ENCODE peak calls at places on chromosomes 2 and 18, in nine cellular contexts. V is hippocampal formation; X is small intestine; C is foreskin keratinocyte; A is GM19239; D is cardiac fibroblast; O is retina; S is effector memory CD4-positive, alpha-beta T cell; P is erythroblast. N is an unnamed sample.

GRCh38 chr2:168371273-168371992 is 84.6 kb upstream of the CERS6 start:
- DNase-seq in C (no peak), S (no peak), V (no peak), A (no peak), D (no peak), O (no peak), X (no peak), P (no peak), N (no peak)

GRCh38 chr18:56115072-56116038 is 523.0 kb downstream of the TXNL1 start:
- DNase-seq in V (no peak), P (no peak), D (no peak), S (no peak), O (no peak), A (no peak), C (no peak), X (no peak), N (no peak)

GRCh38 chr18:74108460-74108859 is 39.2 kb downstream of the FBXO15 start:
- DNase-seq in X (no peak), A (no peak), C (no peak), P (no peak), S (no peak), V (no peak), O (no peak), D (no peak), N (no peak)

GRCh38 chr2:130851624-130852382 is 15.1 kb downstream of the ARHGEF4 start:
- DNase-seq in C (no peak), D (no peak), V (no peak), X (no peak), P (no peak), A (no peak), S (no peak), O (no peak), N (no peak)

GRCh38 chr18:47969851-47970250 is 39.4 kb upstream of the SMAD2 start:
- DNase-seq in C (no peak), O (peak), X (no peak), P (no peak), A (no peak), S (no peak), V (no peak), D (peak), N (no peak)

GRCh38 chr2:178195390-178196166 is 1.3 kb downstream of the OSBPL6 start:
- DNase-seq in P (no peak), A (no peak), O (no peak), S (no peak), V (no peak), D (no peak), C (no peak), X (no peak), N (no peak)

GRCh38 chr2:391658-392170 is 103.8 kb upstream of the ALKAL2 start:
- DNase-seq in P (no peak), X (no peak), S (no peak), O (no peak), D (no peak), A (no peak), V (no peak), C (peak), N (no peak)

GRCh38 chr2:121824264-121824663 is 68.8 kb downstream of the TSN start:
- DNase-seq in X (no peak), D (no peak), S (no peak), O (no peak), A (no peak), V (no peak), P (no peak), C (no peak), N (no peak)

GRCh38 chr2:234257859-234258561 is 207.5 kb downstream of the SPP2 start:
- DNase-seq in A (no peak), S (no peak), C (peak), O (peak), P (peak), D (peak), V (no peak), X (peak), N (no peak)

GRCh38 chr2:134429886-134430285 is 176.0 kb downstream of the MGAT5 start:
- DNase-seq in V (no peak), P (no peak), O (no peak), S (no peak), D (no peak), C (no peak), X (no peak), A (no peak), N (no peak)

GRCh38 chr2:199485732-199486335 is 28.1 kb upstream of the SATB2 start:
- DNase-seq in O (peak), D (peak), A (no peak), V (peak), C (no peak), X (peak), P (peak), S (no peak), N (peak)

GRCh38 chr2:196372811-196373664 is 201.7 kb upstream of the STK17B start:
- DNase-seq in O (no peak), X (no peak), A (no peak), C (no peak), P (no peak), S (no peak), V (no peak), D (peak), N (no peak)

GRCh38 chr2:99674031-99674430 is 184.2 kb upstream of the REV1 start:
- DNase-seq in V (no peak), P (no peak), C (no peak), O (no peak), A (no peak), D (no peak), S (no peak), X (no peak), N (no peak)

GRCh38 chr2:33136056-33136455 is 189.3 kb downstream of the LTBP1 start:
- DNase-seq in A (no peak), O (no peak), D (peak), C (no peak), P (no peak), S (no peak), X (no peak), V (no peak), N (no peak)

GRCh38 chr2:45382744-45383143 is 228.3 kb downstream of the SRBD1 start:
- DNase-seq in P (no peak), S (no peak), D (peak), V (no peak), A (no peak), X (no peak), C (peak), O (no peak), N (no peak)

GRCh38 chr18:50558948-50559749 is 738 bp upstream of the MAPK4 start:
- DNase-seq in A (no peak), D (no peak), P (no peak), S (no peak), X (no peak), C (no peak), V (no peak), O (peak), N (no peak)

GRCh38 chr2:135708159-135708558 is 33.5 kb upstream of the UBXN4 start:
- DNase-seq in X (no peak), P (no peak), O (no peak), D (no peak), V (no peak), C (no peak), A (no peak), S (no peak), N (no peak)

N was measured in globus pallidus.